ENCODE peak calls at places on chromosomes 6 and 20, in nine cellular contexts. S is thoracic aorta; V is colonic mucosa; J is GM23248; P is A549; N is cardiac muscle cell; X is CD4-positive, alpha-beta T cell; Y is heart left ventricle; T is SJSA1. K is an unnamed sample.

GRCh38 chr20:25251558-25251957 is 3.7 kb downstream of the PYGB start:
- DNase-seq in S (no peak), V (peak; percentile 23), J (no peak), P (no peak), N (no peak), X (no peak), Y (no peak), T (no peak), K (no peak)

GRCh38 chr6:70073637-70074036 is 207.3 kb downstream of the COL19A1 start:
- DNase-seq in S (no peak), V (no peak), J (no peak), P (no peak), N (no peak), X (no peak), Y (no peak), T (no peak), K (no peak)

GRCh38 chr6:169075211-169075621 is 178.4 kb downstream of the THBS2 start:
- DNase-seq in S (no peak), V (peak; percentile 43), J (peak; percentile 89), P (no peak), N (peak; percentile 96), X (no peak), Y (no peak), T (no peak), K (no peak)

GRCh38 chr6:107196143-107196542 is 80.8 kb upstream of the BEND3 start:
- DNase-seq in S (no peak), V (no peak), J (no peak), P (no peak), N (no peak), X (no peak), Y (no peak), T (no peak), K (no peak)

GRCh38 chr6:24882295-24882694 is 53.5 kb downstream of the RIPOR2 start:
- DNase-seq in S (no peak), V (no peak), J (no peak), P (no peak), N (no peak), X (no peak), Y (no peak), T (no peak), K (no peak)

GRCh38 chr6:44309092-44309491 is 4.1 kb downstream of the AARS2 start:
- DNase-seq in S (no peak), V (no peak), J (peak; percentile 89), P (no peak), N (peak; percentile 38), X (no peak), Y (no peak), T (no peak), K (no peak)

GRCh38 chr6:134328138-134328537 is 10.2 kb upstream of the SGK1 start:
- DNase-seq in S (no peak), V (no peak), J (no peak), P (no peak), N (no peak), X (no peak), Y (no peak), T (no peak), K (no peak)

GRCh38 chr6:124962617-124963415 is 579 bp downstream of the RNF217 start:
- DNase-seq in S (no peak), V (peak; percentile 62), J (peak; percentile 65), P (peak; percentile 18), N (peak; percentile 50), X (no peak), Y (peak; percentile 72), T (peak; percentile 70), K (peak; percentile 64)

GRCh38 chr6:11500008-11500407 is 37.5 kb upstream of the TMEM170B start:
- DNase-seq in S (no peak), V (no peak), J (peak; percentile 68), P (no peak), N (peak; percentile 77), X (no peak), Y (no peak), T (no peak), K (no peak)

GRCh38 chr6:16700202-16700997 is 60.9 kb downstream of the ATXN1 start:
- DNase-seq in S (no peak), V (no peak), J (no peak), P (no peak), N (peak; percentile 36), X (peak; percentile 23), Y (no peak), T (no peak), K (no peak)

GRCh38 chr6:14290448-14291388 is 173.1 kb downstream of the CD83 start:
- DNase-seq in S (no peak), V (no peak), J (no peak), P (no peak), N (no peak), X (no peak), Y (no peak), T (no peak), K (no peak)

GRCh38 chr20:6718660-6719059 is 48.8 kb upstream of the BMP2 start:
- DNase-seq in S (no peak), V (no peak), J (peak; percentile 39), P (no peak), N (no peak), X (no peak), Y (no peak), T (peak; percentile 28), K (no peak)

GRCh38 chr6:26501482-26501986 is 1.4 kb downstream of the BTN1A1 start:
- DNase-seq in S (peak; percentile 3), V (no peak), J (peak; percentile 67), P (no peak), N (peak; percentile 30), X (peak; percentile 30), Y (peak; percentile 65), T (no peak), K (peak; percentile 65)

GRCh38 chr20:38304845-38305447 is 990 bp downstream of the BPI start:
- DNase-seq in S (no peak), V (peak; percentile 33), J (peak; percentile 65), P (peak; percentile 50), N (peak; percentile 54), X (no peak), Y (no peak), T (no peak), K (peak; percentile 75)

GRCh38 chr20:38321959-38322598 is 18.1 kb downstream of the BPI start:
- DNase-seq in S (no peak), V (no peak), J (peak; percentile 85), P (peak; percentile 55), N (peak; percentile 81), X (no peak), Y (no peak), T (peak; percentile 39), K (no peak)

GRCh38 chr6:170522565-170523183 is 30.4 kb downstream of the PSMB1 start:
- DNase-seq in S (no peak), V (no peak), J (peak; percentile 34), P (no peak), N (peak; percentile 22), X (no peak), Y (no peak), T (peak; percentile 4), K (no peak)

GRCh38 chr6:151448623-151449022 is 3.3 kb downstream of the RMND1 start:
- DNase-seq in S (no peak), V (no peak), J (peak; percentile 30), P (no peak), N (no peak), X (no peak), Y (no peak), T (no peak), K (no peak)

GRCh38 chr6:73043446-73043845 is 181.8 kb downstream of the KHDC1L start:
- DNase-seq in S (no peak), V (no peak), J (no peak), P (no peak), N (no peak), X (no peak), Y (no peak), T (no peak), K (no peak)

GRCh38 chr20:51423810-51424209 is 118.7 kb downstream of the NFATC2 start:
- DNase-seq in S (no peak), V (no peak), J (no peak), P (no peak), N (no peak), X (no peak), Y (no peak), T (no peak), K (no peak)
- H3K27ac ChIP-seq in S (no peak overlapping the region), V (no peak overlapping the region), J (no peak overlapping the region), P (no peak overlapping the region), N (no peak overlapping the region), X (peak overlapping the region; percentile 32), Y (no peak overlapping the region), T (no peak overlapping the region), K (no peak overlapping the region)

GRCh38 chr6:100593522-100593921 is 128.8 kb upstream of the SIM1 start:
- DNase-seq in S (no peak), V (no peak), J (no peak), P (no peak), N (no peak), X (no peak), Y (no peak), T (no peak), K (no peak)
- H3K27ac ChIP-seq in S (no peak overlapping the region), V (no peak overlapping the region), J (no peak overlapping the region), P (no peak overlapping the region), N (no peak overlapping the region), X (no peak overlapping the region), Y (no peak overlapping the region), T (no peak overlapping the region), K (no peak overlapping the region)

GRCh38 chr6:162271922-162272321 is 455.6 kb downstream of the PRKN start:
- DNase-seq in S (no peak), V (no peak), J (no peak), P (no peak), N (no peak), X (no peak), Y (no peak), T (no peak), K (no peak)

DNA sequence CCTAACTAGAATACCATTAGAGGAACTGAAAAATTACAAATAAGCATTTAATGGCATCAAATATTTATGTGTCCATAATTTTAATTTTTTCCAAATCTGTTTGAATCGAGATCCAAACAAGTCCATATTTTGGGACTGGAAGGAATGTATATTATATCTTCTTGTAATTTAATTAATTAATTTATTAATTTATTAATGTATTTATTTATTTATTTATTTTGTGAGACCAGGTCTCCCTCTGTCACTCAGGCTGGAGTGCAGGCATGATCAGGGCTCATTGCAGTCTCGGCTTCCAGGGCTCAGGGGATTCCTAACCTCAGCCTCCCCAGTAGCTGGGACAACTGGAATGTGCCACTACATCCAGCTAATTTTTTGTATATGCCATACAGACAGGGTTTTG is 453.6 kb downstream of the PRKN start:
- DNase-seq in S (no peak), V (no peak), J (no peak), P (no peak), N (no peak), X (no peak), Y (no peak), T (no peak), K (no peak)
- H3K27ac ChIP-seq in S (no peak overlapping the region), V (no peak overlapping the region), J (no peak overlapping the region), P (no peak overlapping the region), N (no peak overlapping the region), X (no peak overlapping the region), Y (no peak overlapping the region), T (no peak overlapping the region), K (no peak overlapping the region)

GRCh38 chr6:159271257-159271656 is 102.1 kb downstream of the FNDC1 start:
- DNase-seq in S (no peak), V (no peak), J (no peak), P (no peak), N (no peak), X (no peak), Y (no peak), T (no peak), K (no peak)

GRCh38 chr6:159261983-159262382 is 92.8 kb downstream of the FNDC1 start:
- DNase-seq in S (no peak), V (no peak), J (no peak), P (no peak), N (no peak), X (no peak), Y (no peak), T (no peak), K (no peak)

GRCh38 chr6:159268511-159268910 is 99.3 kb downstream of the FNDC1 start:
- DNase-seq in S (no peak), V (no peak), J (no peak), P (no peak), N (no peak), X (no peak), Y (no peak), T (no peak), K (no peak)

GRCh38 chr6:159267165-159267564 is 98.0 kb downstream of the FNDC1 start:
- DNase-seq in S (no peak), V (no peak), J (peak; percentile 40), P (no peak), N (peak; percentile 35), X (no peak), Y (no peak), T (peak; percentile 24), K (no peak)
- H3K27ac ChIP-seq in S (no peak overlapping the region), V (no peak overlapping the region), J (no peak overlapping the region), P (no peak overlapping the region), N (no peak overlapping the region), X (no peak overlapping the region), Y (no peak overlapping the region), T (no peak overlapping the region), K (no peak overlapping the region)